ENCODE peak calls at places on chromosome 5, in nine cellular contexts. C, X, K, W, F, N, Q, O and U are unnamed samples.

GRCh38 chr5:158948376-158948775 is 151.3 kb downstream of the EBF1 start:
- DNase-seq in K (no peak), X (no peak), Q (no peak), F (no peak), W (no peak), N (no peak), O (no peak), C (no peak), U (no peak)

GRCh38 chr5:133362438-133362837 is 249.9 kb downstream of the FSTL4 start:
- DNase-seq in F (no peak), C (no peak), W (no peak), K (no peak), Q (no peak), N (no peak), X (no peak), O (no peak), U (no peak)

GRCh38 chr5:104178066-104178465 is 615.5 kb upstream of the NUDT12 start:
- DNase-seq in C (no peak), Q (no peak), N (no peak), X (no peak), W (no peak), O (no peak), F (no peak), K (no peak), U (no peak)

GRCh38 chr5:10634056-10634455 is 70.2 kb downstream of the ANKRD33B start:
- DNase-seq in W (no peak), C (no peak), Q (no peak), N (no peak), K (no peak), O (no peak), F (no peak), X (no peak), U (no peak)

GRCh38 chr5:75640395-75640794 is 29.1 kb downstream of the ANKDD1B start:
- DNase-seq in C (no peak), Q (no peak), X (peak), K (peak), F (no peak), N (no peak), O (peak), W (no peak), U (no peak)

GRCh38 chr5:79329453-79329852 is 93.5 kb downstream of the JMY start:
- DNase-seq in K (no peak), X (peak), F (no peak), W (no peak), N (no peak), C (no peak), O (no peak), Q (no peak), U (no peak)

GRCh38 chr5:54519083-54519541 is 1.6 kb downstream of the SNX18 start:
- DNase-seq in C (no peak), K (no peak), X (no peak), W (no peak), Q (no peak), N (no peak), F (no peak), O (no peak), U (no peak)

GRCh38 chr5:113278976-113279375 is 155.8 kb downstream of the TSSK1B start:
- DNase-seq in Q (no peak), C (no peak), X (peak), K (no peak), O (no peak), N (no peak), F (no peak), W (no peak), U (no peak)

GRCh38 chr5:115686692-115687054 is 60.8 kb upstream of the TMED7 start:
- DNase-seq in F (no peak), W (no peak), C (no peak), X (peak), N (no peak), K (no peak), O (no peak), Q (no peak), U (no peak)

GRCh38 chr5:29077451-29077850 is 2039.1 kb upstream of the CDH9 start:
- DNase-seq in K (no peak), F (no peak), O (no peak), W (no peak), Q (no peak), C (no peak), N (no peak), X (no peak), U (no peak)

GRCh38 chr5:342501-343460 is 21.3 kb downstream of the AHRR start:
- DNase-seq in N (no peak), C (no peak), O (no peak), K (no peak), Q (peak), X (no peak), F (no peak), W (no peak), U (no peak)

GRCh38 chr5:143717400-143717799 is 94.6 kb upstream of the HMHB1 start:
- DNase-seq in F (no peak), X (peak), K (peak), C (no peak), Q (no peak), O (no peak), N (no peak), W (no peak), U (no peak)

GRCh38 chr5:125149503-125149902 is 403.1 kb upstream of the ZNF608 start:
- DNase-seq in K (no peak), X (no peak), F (no peak), O (no peak), W (no peak), N (no peak), Q (no peak), C (no peak), U (no peak)

GRCh38 chr5:60652206-60652605 is 47.8 kb downstream of the DEPDC1B start:
- DNase-seq in N (no peak), K (peak), O (no peak), F (no peak), C (no peak), W (no peak), X (peak), Q (no peak), U (no peak)

GRCh38 chr5:141879941-141880738 is 1.9 kb upstream of the PCDH1 start:
- DNase-seq in O (no peak), X (no peak), F (no peak), K (no peak), W (no peak), C (no peak), Q (no peak), N (no peak), U (no peak)

GRCh38 chr5:123206618-123207320 is 117.7 kb downstream of the PRDM6 start:
- DNase-seq in Q (no peak), C (no peak), O (no peak), X (peak), K (no peak), N (no peak), F (no peak), W (no peak), U (no peak)

GRCh38 chr5:139984816-139985215 is 58.3 kb downstream of the NRG2 start:
- DNase-seq in Q (no peak), W (no peak), X (no peak), C (no peak), K (no peak), F (no peak), O (no peak), N (no peak), U (no peak)

GRCh38 chr5:15026944-15027343 is 155.4 kb upstream of the ANKH start:
- DNase-seq in X (no peak), W (no peak), C (no peak), F (no peak), N (no peak), Q (no peak), O (no peak), K (no peak), U (no peak)

GRCh38 chr5:143258559-143259253 is 144.8 kb downstream of the NR3C1 start:
- DNase-seq in W (no peak), X (peak), N (no peak), F (no peak), O (no peak), K (no peak), Q (no peak), C (no peak), U (no peak)

GRCh38 chr5:78829811-78830499 is 155.2 kb downstream of the ARSB start:
- DNase-seq in W (no peak), N (no peak), X (peak), K (no peak), Q (no peak), F (no peak), C (peak), O (no peak), U (no peak)

GRCh38 chr5:14726066-14726838 is 61.7 kb downstream of the OTULIN start:
- DNase-seq in K (no peak), F (no peak), N (no peak), X (peak), O (no peak), C (no peak), W (no peak), Q (no peak), U (no peak)

GRCh38 chr5:172410160-172410559 is 44.2 kb downstream of the SH3PXD2B start:
- DNase-seq in Q (no peak), W (no peak), K (no peak), X (peak), C (no peak), O (peak), F (no peak), N (no peak), U (no peak)

GRCh38 chr5:172417983-172418630 is 36.2 kb downstream of the SH3PXD2B start:
- DNase-seq in Q (no peak), F (no peak), K (peak), N (no peak), W (no peak), C (peak), O (peak), X (peak), U (no peak)

GRCh38 chr5:133709074-133709676 is 96.8 kb upstream of the FSTL4 start:
- DNase-seq in O (no peak), Q (no peak), K (peak), W (no peak), N (no peak), C (no peak), X (peak), F (no peak), U (no peak)

GRCh38 chr5:140988036-140988997 is 22.0 kb downstream of the PCDHAC2 start:
- DNase-seq in O (no peak), N (no peak), W (no peak), X (no peak), C (no peak), F (no peak), K (no peak), Q (no peak), U (no peak)

GRCh38 chr5:35214051-35214450 is 16.2 kb downstream of the PRLR start:
- DNase-seq in Q (no peak), X (no peak), N (no peak), C (no peak), F (no peak), O (no peak), W (no peak), K (no peak), U (no peak)

GRCh38 chr5:35209862-35210261 is 20.4 kb downstream of the PRLR start:
- DNase-seq in X (no peak), N (no peak), W (no peak), O (no peak), Q (no peak), F (no peak), K (no peak), C (no peak), U (no peak)

GRCh38 chr5:35212006-35212982 is 18.0 kb downstream of the PRLR start:
- DNase-seq in Q (peak), O (no peak), X (no peak), W (no peak), C (no peak), N (no peak), F (no peak), K (no peak), U (no peak)

GRCh38 chr5:35218981-35219380 is 11.3 kb downstream of the PRLR start:
- DNase-seq in W (peak), X (no peak), N (no peak), C (no peak), K (no peak), O (no peak), F (no peak), Q (no peak), U (no peak)

GRCh38 chr5:35213608-35214007 is 16.7 kb downstream of the PRLR start:
- DNase-seq in C (no peak), Q (no peak), W (no peak), K (no peak), F (no peak), N (no peak), X (no peak), O (no peak), U (no peak)
- TF ChIP-seq CTCF in C (no peak), Q (no peak), W (no peak), K (no peak), F (no peak), N (no peak), X (no peak), O (no peak), U (no peak)

GRCh38 chr5:96679293-96679692 is 17.1 kb downstream of the CAST start:
- DNase-seq in W (no peak), O (no peak), F (no peak), N (no peak), C (no peak), Q (no peak), K (no peak), X (no peak), U (no peak)
- TF ChIP-seq CTCF in W (no peak), O (no peak), F (no peak), N (no peak), C (no peak), Q (no peak), K (no peak), X (no peak), U (no peak)

GRCh38 chr5:73422164-73422563 is 26.4 kb downstream of the FOXD1 start:
- DNase-seq in N (no peak), F (no peak), W (no peak), Q (no peak), X (no peak), O (no peak), K (no peak), C (no peak), U (no peak)
- TF ChIP-seq CTCF in N (peak), F (no peak), W (no peak), Q (no peak), X (no peak), O (peak), K (no peak), C (no peak), U (no peak)

DNA sequence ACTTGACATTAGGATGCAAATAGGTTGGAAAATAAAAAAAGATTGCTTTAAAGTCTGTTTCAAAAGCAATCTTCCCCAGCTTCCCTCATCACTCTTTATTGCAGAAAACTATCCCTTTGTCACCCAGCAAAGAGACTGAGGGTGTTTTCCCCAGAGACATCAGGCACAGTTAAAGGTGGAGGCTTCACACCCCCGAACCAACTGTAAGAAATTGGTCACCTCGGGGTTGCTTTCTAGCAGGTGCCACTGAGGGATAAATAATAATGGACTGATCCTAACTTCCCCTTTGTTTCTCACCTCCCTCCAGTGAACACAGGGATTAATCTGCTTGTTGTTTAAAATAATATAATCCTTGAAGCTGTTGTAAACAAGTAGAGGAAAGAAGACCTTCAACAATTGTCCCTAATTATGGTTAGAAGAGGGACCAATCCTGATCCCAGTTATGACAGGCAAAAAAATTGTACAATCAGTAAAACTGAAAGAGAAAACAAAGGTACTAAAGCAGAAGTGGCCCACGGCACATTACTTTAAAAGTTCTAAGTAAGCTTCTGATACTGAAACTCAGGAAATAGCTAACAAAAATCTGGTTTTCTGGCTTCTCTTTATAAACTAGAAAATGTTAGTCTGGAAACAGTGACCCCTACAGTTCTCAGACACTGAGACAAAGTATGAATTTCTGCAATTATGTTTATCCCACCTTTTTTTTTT is 6.6 kb upstream of the PCSK1 start:
- DNase-seq in O (no peak), N (no peak), K (no peak), C (no peak), W (no peak), F (no peak), X (no peak), Q (peak), U (no peak)
- TF ChIP-seq CTCF in O (peak), N (no peak), K (no peak), C (no peak), W (no peak), F (no peak), X (peak), Q (peak), U (no peak)

DNA sequence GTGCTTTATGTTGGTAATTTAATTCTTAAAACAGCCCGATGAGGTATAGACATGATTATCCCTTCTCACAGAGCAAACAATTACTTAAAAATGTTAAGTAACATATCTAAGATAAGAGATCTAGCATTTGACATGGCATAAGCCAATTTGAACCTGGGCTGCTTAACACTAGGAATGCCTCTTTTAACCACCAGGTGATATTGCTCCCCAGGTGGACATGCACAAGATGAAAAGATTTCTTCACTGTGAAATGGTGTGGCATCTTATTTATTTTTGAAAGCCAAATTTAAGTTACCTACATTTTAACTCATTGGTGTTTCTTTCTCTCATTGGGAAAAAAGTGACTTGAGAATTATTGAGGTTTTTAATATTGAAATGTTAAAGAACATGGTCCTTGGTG is 15.8 kb upstream of the LRRC70 start:
- DNase-seq in Q (no peak), C (no peak), N (no peak), O (no peak), W (no peak), X (no peak), F (no peak), K (no peak), U (no peak)
- TF ChIP-seq CTCF in Q (no peak), C (no peak), N (no peak), O (no peak), W (no peak), X (no peak), F (no peak), K (no peak), U (no peak)

GRCh38 chr5:1769752-1770442 is 29.7 kb downstream of the MRPL36 start:
- DNase-seq in W (no peak), K (no peak), F (no peak), N (no peak), X (no peak), O (no peak), Q (no peak), C (no peak), U (no peak)

GRCh38 chr5:1770443-1770802 is 29.2 kb downstream of the MRPL36 start:
- DNase-seq in O (no peak), Q (no peak), C (no peak), X (no peak), N (no peak), K (no peak), W (no peak), F (no peak), U (no peak)

GRCh38 chr5:1769017-1769640 is 30.5 kb downstream of the MRPL36 start:
- DNase-seq in O (no peak), K (no peak), C (no peak), N (no peak), W (no peak), Q (no peak), F (no peak), X (no peak), U (no peak)

GRCh38 chr5:1771149-1772065 is 28.2 kb downstream of the MRPL36 start:
- DNase-seq in O (no peak), W (no peak), F (no peak), K (no peak), C (no peak), Q (no peak), X (no peak), N (no peak), U (no peak)

GRCh38 chr5:1772634-1773033 is 27.0 kb downstream of the MRPL36 start:
- DNase-seq in X (peak), C (no peak), K (no peak), O (no peak), W (no peak), Q (no peak), F (no peak), N (no peak), U (no peak)
- TF ChIP-seq CTCF in X (peak), C (peak), K (peak), O (peak), W (no peak), Q (peak), F (no peak), N (no peak), U (no peak)

DNA sequence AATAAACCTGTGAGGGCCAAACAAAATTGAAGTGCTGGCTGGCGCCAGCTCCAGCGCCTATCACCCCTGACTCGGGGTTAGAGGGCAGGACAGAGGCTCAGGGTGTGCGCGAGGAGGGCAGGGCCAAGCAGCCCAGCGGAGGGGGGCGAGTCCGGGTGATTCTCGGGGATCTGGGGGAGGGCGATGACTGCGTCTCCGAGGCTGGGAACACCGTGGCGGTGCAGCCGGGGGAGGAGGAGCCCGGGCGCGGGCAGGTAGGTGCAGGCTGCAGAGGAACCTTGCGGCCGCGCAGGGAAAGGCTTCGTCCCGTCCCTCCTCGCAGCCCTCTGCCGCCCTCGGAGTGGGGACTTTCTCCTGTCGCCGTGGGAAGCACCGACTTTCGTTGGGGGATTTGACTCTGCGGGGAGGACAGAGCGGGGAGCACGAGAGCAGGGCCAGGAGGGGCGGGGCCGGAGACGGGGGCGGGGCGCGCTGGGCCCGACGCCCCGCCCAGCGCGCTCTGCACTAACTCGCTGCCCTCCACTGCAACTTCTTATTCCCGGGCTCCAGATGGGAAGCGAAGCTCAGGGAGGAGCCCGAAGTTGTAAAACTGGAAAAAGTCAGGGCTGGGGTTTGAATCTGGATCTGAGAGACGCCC is 5.3 kb downstream of the RGS14 start:
- DNase-seq in Q (peak), W (peak), O (no peak), N (peak), F (peak), C (peak), X (no peak), K (no peak), U (peak)
- TF ChIP-seq CTCF in Q (no peak), W (no peak), O (no peak), N (no peak), F (no peak), C (no peak), X (no peak), K (no peak), U (no peak)